ENCODE peak calls at places on chromosomes 7 and 10, in four cellular contexts. X, M, Q and Y are unnamed samples.

GRCh38 chr10:18294633-18295032 is 154.4 kb downstream of the CACNB2 start:
- DNase-seq in Q (no peak), X (no peak), M (no peak), Y (peak)

GRCh38 chr10:124255556-124255955 is 162.2 kb upstream of the CHST15 start:
- DNase-seq in X (no peak), M (no peak), Q (no peak), Y (no peak)

GRCh38 chr10:52198540-52198939 is 115.5 kb upstream of the DKK1 start:
- DNase-seq in Q (no peak), M (no peak), X (no peak), Y (no peak)

GRCh38 chr7:124032369-124033092 is at the start of gene TMEM229A:
- DNase-seq in Q (peak), M (peak), X (no peak), Y (no peak)

GRCh38 chr7:85185355-85186082 is 1.3 kb downstream of the SEMA3D start:
- DNase-seq in X (no peak), Q (peak), M (peak), Y (no peak)

GRCh38 chr10:122363722-122364463 is 10.6 kb upstream of the PLEKHA1 start:
- DNase-seq in X (no peak), Q (no peak), M (no peak), Y (no peak)

GRCh38 chr10:70785190-70785589 is at the start of gene TBATA:
- DNase-seq in M (no peak), X (no peak), Q (no peak), Y (no peak)

GRCh38 chr10:8840356-8840755 is 785.9 kb downstream of the GATA3 start:
- DNase-seq in Q (no peak), X (no peak), M (no peak), Y (no peak)

GRCh38 chr7:133354546-133355324 is 101.9 kb downstream of the EXOC4 start:
- DNase-seq in Q (peak), M (no peak), X (no peak), Y (no peak)

GRCh38 chr7:16446508-16446907 is 19.0 kb downstream of the SOSTDC1 start:
- DNase-seq in Q (no peak), M (no peak), X (no peak), Y (no peak)

GRCh38 chr7:135510603-135511183 is 791 bp upstream of the CNOT4 start:
- DNase-seq in M (peak), Q (peak), X (peak), Y (peak)

GRCh38 chr10:94324609-94325233 is 38.0 kb downstream of the NOC3L start:
- DNase-seq in Q (no peak), X (no peak), M (no peak), Y (no peak)

GRCh38 chr10:63365976-63366765 is 99.6 kb downstream of the JMJD1C start:
- DNase-seq in X (no peak), Q (no peak), M (no peak), Y (no peak)

GRCh38 chr7:127629268-127629854 is 11.4 kb upstream of the PAX4 start:
- DNase-seq in X (peak), M (peak), Q (no peak), Y (no peak)

GRCh38 chr7:47493971-47494370 is 87.9 kb downstream of the TNS3 start:
- DNase-seq in Q (no peak), X (no peak), M (no peak), Y (no peak)

GRCh38 chr7:54878339-54878738 is 119.3 kb upstream of the SEC61G start:
- DNase-seq in M (no peak), Q (no peak), X (no peak), Y (no peak)

GRCh38 chr10:111030042-111030750 is 46.6 kb upstream of the ADRA2A start:
- DNase-seq in Q (no peak), M (no peak), X (no peak), Y (peak)

GRCh38 chr7:30896041-30896440 is 15.6 kb upstream of the AQP1 start:
- DNase-seq in X (peak), Q (no peak), M (no peak), Y (no peak)

GRCh38 chr10:114550756-114551290 is 107.3 kb downstream of the ABLIM1 start:
- DNase-seq in X (no peak), M (peak), Q (no peak), Y (no peak)

GRCh38 chr10:132006966-132007365 is 25.2 kb upstream of the BNIP3 start:
- DNase-seq in Q (no peak), X (no peak), M (no peak), Y (no peak)

GRCh38 chr7:150806863-150807262 is 6.3 kb downstream of the TMEM176A start:
- DNase-seq in Q (no peak), X (no peak), M (no peak), Y (no peak)

GRCh38 chr10:80410578-80411145 is 2.3 kb downstream of the PRXL2A start:
- DNase-seq in X (no peak), M (no peak), Q (peak), Y (no peak)

GRCh38 chr7:42238709-42239395 is 1.8 kb upstream of the GLI3 start:
- DNase-seq in X (no peak), M (no peak), Q (peak), Y (no peak)
- TF ChIP-seq MYC in X (no peak), M (no peak), Q (no peak), Y (no peak)

GRCh38 chr7:82549616-82550285 is 106.2 kb upstream of the CACNA2D1 start:
- DNase-seq in X (no peak), M (no peak), Q (no peak), Y (no peak)

GRCh38 chr7:82542665-82543064 is 99.1 kb upstream of the CACNA2D1 start:
- DNase-seq in Q (peak), X (no peak), M (no peak), Y (no peak)

GRCh38 chr7:82548141-82548688 is 104.6 kb upstream of the CACNA2D1 start:
- DNase-seq in M (no peak), Q (no peak), X (no peak), Y (no peak)
- TF ChIP-seq MYC in M (no peak), Q (no peak), X (no peak), Y (no peak)

GRCh38 chr10:103479135-103479534 is at the start of gene CALHM3:
- DNase-seq in Q (no peak), M (peak), X (peak), Y (no peak)

GRCh38 chr10:103478671-103479070 is 369 bp downstream of the CALHM3 start:
- DNase-seq in X (no peak), M (no peak), Q (no peak), Y (no peak)

GRCh38 chr10:103487396-103487708 is 6.2 kb upstream of the NEURL1 start:
- DNase-seq in Q (no peak), X (no peak), M (no peak), Y (no peak)

GRCh38 chr10:103480521-103480920 is 1.5 kb upstream of the CALHM3 start:
- DNase-seq in Q (no peak), M (no peak), X (no peak), Y (no peak)

GRCh38 chr10:103481974-103482531 is 3.0 kb upstream of the CALHM3 start:
- DNase-seq in X (peak), Q (peak), M (peak), Y (no peak)
- TF ChIP-seq MYC in X (no peak), Q (no peak), M (no peak), Y (no peak)

GRCh38 chr10:5651086-5651764 is 15.2 kb downstream of the ASB13 start:
- DNase-seq in M (no peak), Q (no peak), X (no peak), Y (no peak)

GRCh38 chr10:5648494-5649457 is 17.6 kb downstream of the ASB13 start:
- DNase-seq in M (no peak), X (no peak), Q (no peak), Y (no peak)

GRCh38 chr10:5647507-5648240 is 18.7 kb downstream of the ASB13 start:
- DNase-seq in M (no peak), Q (no peak), X (no peak), Y (no peak)

GRCh38 chr10:5650664-5651063 is 15.7 kb downstream of the ASB13 start:
- DNase-seq in M (no peak), Q (no peak), X (no peak), Y (no peak)

DNA sequence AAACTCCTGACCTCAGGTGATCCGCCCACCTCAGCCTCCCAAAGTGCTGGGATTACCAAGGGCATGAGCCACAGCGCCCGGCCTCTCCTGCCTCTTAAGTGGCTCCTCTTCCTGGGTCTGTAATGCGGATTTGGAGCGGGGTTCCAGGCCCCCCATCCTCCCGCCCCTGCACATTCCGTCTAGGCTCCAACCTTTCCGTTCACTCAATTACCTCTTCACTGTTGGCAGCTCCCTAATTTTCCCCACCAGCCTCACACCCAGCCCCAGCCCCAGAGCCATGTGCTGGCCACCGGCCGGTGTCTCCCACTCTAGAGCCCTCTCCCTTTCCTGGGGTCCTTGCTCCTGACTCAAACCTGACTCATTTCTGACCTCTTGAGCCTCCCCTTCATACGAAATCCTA is 16.6 kb downstream of the ASB13 start:
- DNase-seq in X (no peak), Q (no peak), M (no peak), Y (no peak)
- TF ChIP-seq MYC in X (no peak), Q (no peak), M (no peak), Y (no peak)

DNA sequence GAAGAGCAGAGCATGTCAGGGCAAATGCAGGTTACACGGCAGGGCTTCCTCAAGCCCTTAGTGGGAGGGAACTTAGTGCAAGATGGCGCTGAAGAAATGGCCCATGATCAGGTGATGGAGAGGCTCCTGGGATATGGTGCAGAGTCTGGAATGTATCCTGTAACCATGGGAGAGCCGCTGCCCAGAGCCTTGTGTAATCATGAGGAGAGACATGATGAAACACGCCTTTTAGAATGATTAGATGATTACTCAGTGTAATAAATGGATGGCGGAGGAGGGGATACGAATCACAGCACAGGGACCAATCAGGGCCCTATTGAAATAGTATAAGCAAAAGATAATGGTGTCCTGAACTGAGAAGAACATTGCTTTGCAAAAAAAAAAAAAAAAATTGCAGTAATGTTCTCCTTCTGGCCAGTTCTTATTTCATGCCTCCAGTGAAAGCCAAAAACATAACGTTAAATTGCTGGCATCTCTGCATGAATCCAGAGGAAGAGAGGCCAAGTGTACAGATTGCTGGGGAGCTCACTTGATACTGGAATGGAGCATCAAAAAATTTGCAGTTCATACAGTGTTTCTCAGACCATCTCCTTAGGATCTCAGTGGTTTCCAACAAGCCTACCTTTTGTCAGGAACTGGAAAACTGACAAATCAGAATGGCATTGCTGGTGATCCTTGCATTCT is 668.4 kb upstream of the AUTS2 start:
- DNase-seq in Q (no peak), M (peak), X (no peak), Y (no peak)
- TF ChIP-seq MYC in Q (no peak), M (no peak), X (no peak), Y (no peak)

DNA sequence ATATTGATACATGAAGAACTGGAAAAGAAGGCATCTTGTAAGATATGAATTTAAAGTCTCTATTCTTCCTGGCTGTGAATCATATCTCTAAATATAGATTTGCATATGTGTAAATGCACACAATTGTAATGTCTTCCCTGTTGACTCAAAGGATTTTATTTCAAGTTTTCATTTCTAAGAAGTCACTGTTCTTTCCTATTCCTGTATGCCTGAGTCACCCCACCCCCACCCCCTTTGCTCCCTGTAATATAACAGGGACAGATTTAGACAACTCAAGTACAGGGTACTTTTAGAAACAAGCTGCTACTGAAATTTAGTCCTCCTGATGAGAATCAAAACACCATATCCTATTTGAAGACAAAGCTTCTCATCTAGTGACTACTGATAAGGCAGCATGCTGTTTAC is 43.0 kb upstream of the HECTD2 start:
- DNase-seq in Q (no peak), M (no peak), X (no peak), Y (no peak)
- TF ChIP-seq MYC in Q (no peak), M (no peak), X (no peak), Y (no peak)